ENCODE peak calls at places on chromosomes 5 and 9, in seven cellular contexts. J, U, L, Q, Y, E and R are unnamed samples.

GRCh38 chr5:79503794-79504495 is 10.0 kb downstream of the HOMER1 start:
- DNase-seq in Y (no peak), L (no peak), J (no peak), Q (no peak), U (no peak), E (no peak), R (no peak)

GRCh38 chr5:78405820-78406750 is 45.7 kb downstream of the SCAMP1 start:
- DNase-seq in E (no peak), J (peak; percentile 50), Y (no peak), L (no peak), Q (peak; percentile 53), U (no peak), R (peak; percentile 49)

GRCh38 chr5:121890297-121890858 is 38.7 kb downstream of the FTMT start:
- DNase-seq in Q (no peak), E (peak; percentile 26), Y (peak; percentile 53), J (no peak), U (no peak), L (no peak), R (no peak)

GRCh38 chr9:4796988-4797956 is 4.5 kb downstream of the RCL1 start:
- DNase-seq in J (peak; percentile 36), U (peak; percentile 28), L (no peak), Y (peak; percentile 42), Q (peak; percentile 41), E (peak; percentile 70), R (peak; percentile 35)

GRCh38 chr9:36152741-36153438 is 16.3 kb upstream of the CCIN start:
- DNase-seq in Q (no peak), J (no peak), E (no peak), U (no peak), Y (no peak), L (no peak), R (no peak)

GRCh38 chr5:116409591-116410296 is 164.9 kb downstream of the SEMA6A start:
- DNase-seq in J (no peak), E (no peak), Q (no peak), L (no peak), Y (no peak), U (no peak), R (no peak)

GRCh38 chr5:35371971-35372426 is 141.7 kb upstream of the PRLR start:
- DNase-seq in Q (no peak), E (no peak), U (no peak), Y (no peak), L (no peak), J (no peak), R (no peak)

GRCh38 chr9:137114220-137114612 is 317 bp downstream of the DPP7 start:
- DNase-seq in L (no peak), Y (no peak), J (no peak), E (no peak), Q (no peak), U (no peak), R (no peak)

GRCh38 chr9:84300271-84300670 is 40.3 kb downstream of the SLC28A3 start:
- DNase-seq in J (peak; percentile 48), E (no peak), Y (no peak), L (no peak), Q (peak; percentile 72), U (no peak), R (no peak)

GRCh38 chr5:10701567-10702039 is 59.4 kb downstream of the DAP start:
- DNase-seq in Q (peak; percentile 47), Y (no peak), L (no peak), E (peak; percentile 50), U (peak; percentile 69), J (peak; percentile 60), R (peak; percentile 59)

GRCh38 chr9:38392235-38393127 is at the start of gene ALDH1B1:
- DNase-seq in L (peak; percentile 53), Y (peak; percentile 93), Q (peak; percentile 81), J (peak; percentile 75), E (peak; percentile 95), U (peak; percentile 89), R (peak; percentile 91)

GRCh38 chr9:134963546-134963945 is 45.8 kb upstream of the FCN1 start:
- DNase-seq in E (no peak), Q (no peak), Y (no peak), L (no peak), J (no peak), U (no peak), R (no peak)

GRCh38 chr9:120927125-120928014 is 774 bp upstream of the TRAF1 start:
- DNase-seq in E (no peak), U (no peak), Q (no peak), L (no peak), J (no peak), Y (no peak), R (no peak)

GRCh38 chr9:89477395-89477794 is 20.5 kb downstream of the SEMA4D start:
- DNase-seq in L (no peak), E (no peak), J (no peak), U (no peak), Y (no peak), Q (no peak), R (no peak)

GRCh38 chr9:102049586-102050246 is 311.3 kb upstream of the GRIN3A start:
- DNase-seq in L (no peak), J (no peak), U (no peak), E (no peak), Y (no peak), Q (no peak), R (no peak)

GRCh38 chr9:91192379-91192775 is 169.3 kb downstream of the AUH start:
- DNase-seq in Y (no peak), L (no peak), J (peak; percentile 9), U (no peak), Q (no peak), E (no peak), R (no peak)

GRCh38 chr9:35489313-35490154 is at the start of gene RUSC2:
- DNase-seq in Q (peak; percentile 91), U (peak; percentile 91), Y (peak; percentile 89), E (peak; percentile 97), J (peak; percentile 92), L (peak; percentile 6), R (peak; percentile 92)

GRCh38 chr9:79671558-79671957 is 99.8 kb downstream of the TLE4 start:
- DNase-seq in E (no peak), Q (no peak), J (no peak), U (no peak), L (no peak), Y (no peak), R (no peak)

GRCh38 chr5:88660326-88660946 is 222.5 kb downstream of the MEF2C start:
- DNase-seq in J (no peak), U (peak; percentile 47), Q (no peak), E (peak; percentile 68), L (no peak), Y (peak; percentile 31), R (no peak)

GRCh38 chr5:123092696-123093095 is 3.7 kb downstream of the PRDM6 start:
- DNase-seq in Q (no peak), J (no peak), Y (no peak), E (peak; percentile 39), L (no peak), U (no peak), R (no peak)

GRCh38 chr9:89808801-89809200 is 204.0 kb downstream of the GADD45G start:
- DNase-seq in Q (no peak), L (no peak), J (no peak), E (no peak), Y (no peak), U (no peak), R (no peak)

GRCh38 chr5:81825237-81825636 is 74.3 kb upstream of the SSBP2 start:
- DNase-seq in Y (no peak), U (no peak), L (no peak), Q (peak; percentile 71), E (no peak), J (peak; percentile 95), R (no peak)

GRCh38 chr5:41661221-41661620 is 150.8 kb upstream of the PLCXD3 start:
- DNase-seq in Q (no peak), E (no peak), U (no peak), L (no peak), Y (no peak), J (no peak), R (no peak)

GRCh38 chr5:2038337-2039179 is 155.8 kb upstream of the IRX4 start:
- DNase-seq in E (peak; percentile 97), J (no peak), Q (peak; percentile 30), Y (peak; percentile 96), U (peak; percentile 88), L (peak; percentile 46), R (peak; percentile 16)

GRCh38 chr9:117437283-117437682 is 22.4 kb upstream of the ASTN2 start:
- DNase-seq in Y (no peak), J (no peak), E (no peak), Q (no peak), L (no peak), U (peak; percentile 13), R (no peak)